ENCODE peak calls at places on chromosome 21, in nine cellular contexts. N, H, R, W, K, X, E, D and F are unnamed samples.

GRCh38 chr21:26070822-26071425 is 99.6 kb downstream of the APP start:
- DNase-seq in N (no peak), H (peak; percentile 35), R (no peak), W (no peak), K (no peak), X (no peak), E (peak; percentile 81), D (no peak), F (no peak)

GRCh38 chr21:21187579-21187978 is 189.4 kb downstream of the NCAM2 start:
- DNase-seq in N (no peak), H (no peak), R (no peak), W (no peak), K (no peak), X (no peak), E (no peak), D (no peak), F (no peak)

GRCh38 chr21:24705201-24705600 is 902.1 kb downstream of the MRPL39 start:
- DNase-seq in N (no peak), H (no peak), R (no peak), W (no peak), K (no peak), X (no peak), E (no peak), D (no peak), F (no peak)

GRCh38 chr21:25370311-25370744 is 237.0 kb downstream of the MRPL39 start:
- DNase-seq in N (no peak), H (no peak), R (no peak), W (no peak), K (no peak), X (no peak), E (no peak), D (no peak), F (no peak)

GRCh38 chr21:24023402-24023801 is 1583.9 kb downstream of the MRPL39 start:
- DNase-seq in N (no peak), H (no peak), R (no peak), W (no peak), K (no peak), X (no peak), E (no peak), D (no peak), F (no peak)

GRCh38 chr21:42171091-42172053 is 47.6 kb upstream of the ABCG1 start:
- DNase-seq in N (no peak), H (peak; percentile 91), R (peak; percentile 71), W (no peak), K (peak; percentile 81), X (no peak), E (no peak), D (no peak), F (peak; percentile 35)

GRCh38 chr21:27421654-27422053 is 454.8 kb upstream of the ADAMTS5 start:
- DNase-seq in N (no peak), H (no peak), R (no peak), W (no peak), K (no peak), X (no peak), E (no peak), D (no peak), F (no peak)

GRCh38 chr21:24223625-24224024 is 1383.7 kb downstream of the MRPL39 start:
- DNase-seq in N (no peak), H (no peak), R (no peak), W (no peak), K (no peak), X (no peak), E (no peak), D (no peak), F (no peak)

GRCh38 chr21:20353351-20353750 is 644.9 kb upstream of the NCAM2 start:
- DNase-seq in N (no peak), H (no peak), R (no peak), W (no peak), K (no peak), X (no peak), E (no peak), D (no peak), F (no peak)

GRCh38 chr21:44712203-44713028 is 1.0 kb upstream of the TSPEAR start:
- DNase-seq in N (peak; percentile 5), H (no peak), R (no peak), W (no peak), K (peak; percentile 37), X (no peak), E (no peak), D (no peak), F (no peak)

GRCh38 chr21:44952116-44952928 is 12.5 kb downstream of the SLX9 start:
- DNase-seq in N (no peak), H (no peak), R (no peak), W (no peak), K (no peak), X (no peak), E (no peak), D (no peak), F (no peak)

GRCh38 chr21:26115899-26116298 is 54.7 kb downstream of the APP start:
- DNase-seq in N (no peak), H (no peak), R (no peak), W (no peak), K (no peak), X (no peak), E (no peak), D (no peak), F (no peak)

DNA sequence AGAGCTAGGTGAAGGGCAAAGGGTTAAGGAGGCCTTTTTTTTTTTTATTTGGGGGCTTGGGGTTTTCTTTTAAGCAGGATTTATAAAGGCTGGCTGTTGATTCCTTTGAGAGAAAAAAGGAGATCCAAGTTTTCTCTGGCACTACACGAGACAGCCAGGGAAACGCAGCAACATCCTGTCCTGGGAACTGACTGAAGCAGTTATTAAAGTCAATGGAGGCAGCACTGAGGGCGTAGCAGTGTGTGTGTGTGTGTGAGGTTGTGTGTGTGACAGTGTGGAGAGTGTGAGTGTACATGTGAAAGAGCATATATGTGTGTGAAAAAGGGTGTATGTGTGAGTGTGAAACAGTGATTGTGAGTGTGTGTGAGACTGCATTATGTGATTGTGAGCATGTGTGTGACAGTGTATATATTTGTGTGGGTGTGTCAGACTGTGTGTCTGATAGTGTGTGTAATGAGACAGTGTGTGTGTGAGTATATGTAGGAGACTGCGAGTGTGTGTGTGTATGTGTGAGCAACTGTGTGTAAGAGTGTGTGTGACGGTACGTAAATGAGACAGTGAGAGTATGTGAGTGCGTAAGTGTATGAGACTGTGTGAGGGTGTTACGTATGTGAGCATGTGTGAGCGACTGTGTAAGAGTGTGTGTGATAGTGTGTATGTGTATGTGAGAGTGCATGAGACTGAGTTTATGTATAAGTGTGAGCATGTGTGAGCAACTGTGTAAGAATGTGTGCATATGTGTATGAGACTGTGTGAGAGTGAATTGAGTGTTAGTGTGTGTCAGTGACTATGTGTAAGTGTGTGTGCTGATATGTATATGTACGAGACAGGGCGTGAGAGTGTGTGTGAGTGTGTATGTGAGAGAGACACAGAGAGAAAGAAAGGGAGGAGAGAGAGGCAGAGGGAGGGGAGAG is 66.0 kb upstream of the TIAM1 start:
- DNase-seq in N (no peak), H (no peak), R (no peak), W (no peak), K (no peak), X (no peak), E (no peak), D (no peak), F (no peak)
- TF ChIP-seq EP300 in N (no peak), H (no peak), R (no peak), W (no peak), K (no peak), X (no peak), E (no peak), D (no peak), F (no peak)

DNA sequence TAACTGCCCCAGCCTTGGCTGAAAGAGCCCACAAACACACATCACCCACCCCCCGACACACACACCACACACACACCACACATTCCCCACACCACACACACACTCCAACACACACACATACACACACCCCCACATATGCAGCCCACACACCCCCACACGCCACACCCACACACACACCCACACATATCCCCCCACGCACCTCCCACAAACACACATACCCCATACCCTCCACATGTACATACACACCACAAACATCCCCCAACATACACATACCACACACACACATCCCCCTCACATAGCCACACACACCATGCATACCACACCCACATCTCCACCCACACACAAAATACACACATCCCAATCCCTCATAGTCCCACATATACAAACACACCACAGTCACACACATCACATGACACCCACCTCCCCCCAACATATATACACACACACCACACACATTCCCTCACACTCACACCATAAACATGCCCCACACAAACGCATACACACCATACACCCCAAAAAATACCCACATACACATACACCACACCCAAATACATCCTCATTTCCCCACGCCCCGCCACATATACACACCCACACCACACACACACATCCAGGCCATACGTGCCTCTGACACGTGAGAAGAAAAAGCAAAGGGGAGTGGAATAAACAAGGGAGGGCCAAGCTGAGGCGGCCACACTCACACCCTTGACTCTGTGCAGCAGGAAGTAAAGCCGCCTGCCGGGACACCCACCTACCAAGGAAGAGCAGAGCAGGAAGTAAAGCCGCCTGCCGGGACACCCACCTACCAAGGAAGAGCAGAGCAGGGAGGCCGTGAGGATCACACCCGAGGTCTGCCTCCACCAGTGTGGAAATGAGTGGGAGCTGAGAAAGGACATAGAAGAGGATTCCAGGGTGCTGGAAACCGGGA is 53.7 kb downstream of the HSF2BP start:
- DNase-seq in N (no peak), H (no peak), R (no peak), W (no peak), K (no peak), X (no peak), E (no peak), D (no peak), F (no peak)
- H3K4me1 ChIP-seq in N (peaks cover 10% of the 10 kb centered on the region), H (peaks cover 12% of the 10 kb centered on the region), R (peaks cover 18% of the 10 kb centered on the region), W (no peaks in the 10 kb centered on the region), K (peaks cover 30% of the 10 kb centered on the region), X (peaks cover 64% of the 10 kb centered on the region), E (peaks cover 9% of the 10 kb centered on the region), D (peaks cover 10% of the 10 kb centered on the region), F (no peaks in the 10 kb centered on the region)

DNA sequence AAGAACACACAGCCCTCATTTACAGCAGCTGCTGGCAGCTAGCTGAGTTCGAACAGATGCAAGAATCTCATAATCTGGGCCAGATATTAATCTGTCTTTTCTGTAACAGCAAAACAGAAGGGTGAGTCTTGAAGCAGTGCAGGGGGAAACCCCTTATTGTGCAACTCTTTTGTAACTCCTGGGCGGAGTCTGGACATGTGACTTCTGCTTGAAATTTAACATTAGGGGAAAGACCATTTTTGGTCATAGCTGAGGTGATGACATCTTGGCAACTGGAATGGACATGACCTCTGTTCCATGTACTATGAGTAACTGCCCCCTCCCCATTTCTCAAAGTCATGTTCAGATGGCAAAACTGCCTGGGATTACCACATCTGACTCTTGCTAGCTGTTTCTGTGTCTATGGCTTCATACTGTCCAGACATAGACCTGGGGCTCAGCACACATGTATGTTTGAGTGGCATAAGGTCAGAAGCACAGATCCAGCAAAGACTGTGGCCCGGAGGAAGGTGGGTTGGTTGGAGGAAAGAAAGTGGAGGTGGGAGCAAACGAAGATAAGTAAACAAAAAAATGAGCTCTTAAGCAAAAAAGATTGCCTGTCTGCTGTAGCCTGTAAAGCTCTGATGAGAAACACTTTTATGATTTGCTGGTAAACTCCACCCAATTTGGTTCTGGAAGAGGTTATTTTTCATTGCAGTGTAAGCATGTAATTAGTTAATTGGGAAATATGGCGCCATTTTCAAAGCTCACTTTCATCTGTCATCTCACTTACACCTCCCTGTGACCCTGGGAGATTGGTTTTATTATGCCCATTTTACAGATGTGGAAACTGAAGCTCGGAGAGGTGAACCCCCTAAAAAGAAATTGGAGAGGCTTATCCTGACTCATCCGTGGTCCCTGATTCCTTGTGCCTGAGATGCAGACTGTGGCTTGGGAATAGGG is 26.1 kb downstream of the ETS2 start:
- DNase-seq in N (peak; percentile 70), H (peak; percentile 78), R (peak; percentile 68), W (no peak), K (no peak), X (no peak), E (peak; percentile 95), D (peak; percentile 97), F (no peak)
- TF ChIP-seq EP300 in N (peak; percentile 99), H (peak; percentile 32), R (no peak), W (no peak), K (peak; percentile 50), X (no peak), E (peak; percentile 90), D (peak; percentile 25), F (peak; percentile 95)

GRCh38 chr21:34229361-34229760 is 134.4 kb upstream of the KCNE2 start:
- DNase-seq in N (no peak), H (no peak), R (no peak), W (no peak), K (no peak), X (no peak), E (no peak), D (no peak), F (no peak)
- H3K4me1 ChIP-seq in N (no peaks in the 10 kb centered on the region), H (no peaks in the 10 kb centered on the region), R (no peaks in the 10 kb centered on the region), W (peaks cover 2% of the 10 kb centered on the region), K (no peaks in the 10 kb centered on the region), X (no peaks in the 10 kb centered on the region), E (no peaks in the 10 kb centered on the region), D (no peaks in the 10 kb centered on the region), F (peaks cover 15% of the 10 kb centered on the region)